ENCODE peak calls at places on chromosomes 3 and 15, in five cellular contexts. V, Y, J, H and B are unnamed samples.

GRCh38 chr3:33597257-33597689 is 120.8 kb downstream of the CLASP2 start:
- DNase-seq in V (no peak), H (no peak), Y (no peak), J (no peak), B (no peak)

GRCh38 chr3:170753421-170754344 is 116.3 kb downstream of the RPL22L1 start:
- DNase-seq in J (no peak), V (no peak), H (no peak), Y (no peak), B (no peak)

GRCh38 chr3:143309622-143310190 is 190.1 kb downstream of the CHST2 start:
- DNase-seq in J (no peak), V (no peak), H (no peak), Y (no peak), B (no peak)

GRCh38 chr15:48332642-48333034 is 1.4 kb downstream of the DUT start:
- DNase-seq in V (no peak), J (no peak), H (no peak), Y (no peak), B (no peak)

GRCh38 chr3:123122525-123123315 is 55.9 kb downstream of the PDIA5 start:
- DNase-seq in H (no peak), J (no peak), V (no peak), Y (no peak), B (no peak)

GRCh38 chr3:72129384-72130094 is 344.6 kb upstream of the PROK2 start:
- DNase-seq in V (no peak), H (no peak), Y (no peak), J (no peak), B (no peak)

GRCh38 chr3:111472556-111472955 is 69.4 kb upstream of the CD96 start:
- DNase-seq in J (no peak), V (no peak), Y (no peak), H (no peak), B (no peak)

GRCh38 chr3:78281381-78281780 is 1241.5 kb downstream of the ROBO2 start:
- DNase-seq in V (no peak), Y (no peak), H (no peak), J (no peak), B (no peak)

GRCh38 chr3:124878561-124879394 is 8.4 kb downstream of the ITGB5 start:
- DNase-seq in V (no peak), Y (no peak), J (peak), H (peak), B (no peak)

GRCh38 chr3:354433-354832 is 157.9 kb downstream of the CHL1 start:
- DNase-seq in V (no peak), H (no peak), Y (no peak), J (peak), B (no peak)

GRCh38 chr15:36982441-36982840 is 117.9 kb downstream of the MEIS2 start:
- DNase-seq in J (no peak), V (no peak), Y (no peak), H (no peak), B (no peak)

GRCh38 chr3:116445291-116445841 is at the start of gene LSAMP:
- DNase-seq in J (no peak), V (peak), Y (peak), H (no peak), B (no peak)

GRCh38 chr3:8768364-8769087 is 887 bp downstream of the OXTR start:
- DNase-seq in H (no peak), Y (no peak), V (no peak), J (no peak), B (no peak)

GRCh38 chr3:56291244-56291680 is 177.0 kb downstream of the ERC2 start:
- DNase-seq in V (no peak), Y (no peak), H (no peak), J (no peak), B (no peak)

GRCh38 chr3:196287066-196287404 is 491 bp downstream of the PCYT1A start:
- DNase-seq in J (no peak), V (no peak), Y (no peak), H (no peak), B (peak)

GRCh38 chr15:100531823-100532222 is 3.1 kb upstream of the CERS3 start:
- DNase-seq in V (no peak), J (no peak), H (no peak), Y (no peak), B (no peak)

GRCh38 chr3:187702507-187703033 is at the start of gene RTP2:
- DNase-seq in V (no peak), J (no peak), H (no peak), Y (no peak), B (no peak)